ENCODE peak calls at places on chromosomes 11 and 22, in four cellular contexts. K is left lung; W is effector memory CD4-positive, alpha-beta T cell; E is heart right ventricle. G is an unnamed sample. For H3K4me1, the result is how much of the 10 kb centered on the place peaks cover.

GRCh38 chr11:35040221-35040942 is 98.6 kb upstream of the CD44 start:
- DNase-seq in K (no peak), W (peak), E (no peak), G (no peak)

GRCh38 chr11:10550503-10550902 is 9.5 kb upstream of the RNF141 start:
- DNase-seq in K (no peak), W (no peak), E (no peak), G (no peak)

GRCh38 chr11:64071849-64072248 is 36.1 kb downstream of the FLRT1 start:
- DNase-seq in K (no peak), W (no peak), E (no peak), G (peak)

GRCh38 chr11:102883132-102883531 is 8.3 kb upstream of the MMP12 start:
- DNase-seq in K (no peak), W (no peak), E (no peak), G (no peak)

GRCh38 chr11:102457865-102458264 is 5.3 kb upstream of the TMEM123 start:
- DNase-seq in K (no peak), W (no peak), E (no peak), G (no peak)

GRCh38 chr11:35994421-35994820 is 50.6 kb downstream of the LDLRAD3 start:
- DNase-seq in K (no peak), W (no peak), E (no peak), G (no peak)

GRCh38 chr11:115384236-115384635 is 120.0 kb downstream of the CADM1 start:
- DNase-seq in K (no peak), W (no peak), E (no peak), G (no peak)

GRCh38 chr11:69500285-69501120 is 19.0 kb downstream of the LINC01488 start:
- DNase-seq in K (peak), W (no peak), E (no peak), G (no peak)

GRCh38 chr22:44659140-44659539 is 42.9 kb upstream of the PRR5 start:
- DNase-seq in K (peak), W (no peak), E (no peak), G (peak)

GRCh38 chr22:29907753-29908515 is 25.0 kb downstream of the MTMR3 start:
- DNase-seq in K (no peak), W (no peak), E (peak), G (peak)

GRCh38 chr11:2942872-2943710 is 13.9 kb upstream of the PHLDA2 start:
- DNase-seq in K (peak), W (no peak), E (no peak), G (no peak)

GRCh38 chr11:108392364-108392763 is 75.0 kb downstream of the C11orf65 start:
- DNase-seq in K (no peak), W (no peak), E (no peak), G (no peak)

GRCh38 chr11:77506857-77507256 is 33.0 kb upstream of the PAK1 start:
- DNase-seq in K (no peak), W (no peak), E (no peak), G (peak)

GRCh38 chr11:86245369-86246292 is 1.1 kb downstream of the EED start:
- DNase-seq in K (no peak), W (no peak), E (no peak), G (peak)

GRCh38 chr11:86244063-86244521 is 461 bp upstream of the EED start:
- DNase-seq in K (peak), W (peak), E (peak), G (peak)

GRCh38 chr11:86247608-86248007 is 3.1 kb downstream of the EED start:
- DNase-seq in K (no peak), W (no peak), E (no peak), G (no peak)

GRCh38 chr11:86244522-86245368 is at the start of gene EED:
- DNase-seq in K (peak), W (peak), E (peak), G (peak)

GRCh38 chr11:86246293-86246675 is 1.7 kb downstream of the EED start:
- DNase-seq in K (no peak), W (no peak), E (no peak), G (no peak)
- H3K27ac ChIP-seq in K (no peak), W (peak), E (no peak), G (no peak)

GRCh38 chr11:66600219-66600923 is 7.4 kb downstream of the CCS start:
- DNase-seq in K (peak), W (no peak), E (no peak), G (no peak)
- H3K4me1 ChIP-seq in K (under half), W (under half), E (under half), G (under half)

GRCh38 chr11:38156495-38157146 is 1558.6 kb upstream of the RAG2 start:
- DNase-seq in K (no peak), W (no peak), E (no peak), G (no peak)

GRCh38 chr11:38159038-38159437 is 1561.0 kb upstream of the RAG2 start:
- DNase-seq in K (no peak), W (no peak), E (no peak), G (no peak)

DNA sequence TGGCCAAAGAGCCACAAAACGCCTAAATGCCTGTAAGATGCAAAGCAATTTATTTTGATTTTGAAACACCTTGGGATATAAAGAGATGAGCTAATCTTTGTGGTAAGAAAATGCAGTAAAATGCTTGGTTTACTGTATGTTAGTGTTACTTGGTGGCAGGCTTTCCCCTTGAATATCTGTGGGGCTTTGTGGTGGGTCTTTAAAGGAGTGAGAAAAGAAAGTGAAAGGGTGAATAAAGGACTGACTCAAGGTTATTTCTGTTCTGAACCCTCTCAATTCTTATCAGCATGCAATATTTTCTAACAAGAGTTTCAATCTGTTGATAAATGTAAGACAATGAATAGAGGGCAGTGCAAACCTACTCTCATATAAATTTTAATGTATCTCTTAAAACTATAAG is 1555.9 kb upstream of the RAG2 start:
- DNase-seq in K (no peak), W (no peak), E (no peak), G (no peak)
- H3K27ac ChIP-seq in K (no peak), W (no peak), E (no peak), G (no peak)

GRCh38 chr11:120384476-120384875 is 48.3 kb downstream of the ARHGEF12 start:
- DNase-seq in K (no peak), W (no peak), E (no peak), G (peak)
- H3K4me1 ChIP-seq in K (under half), W (under half), E (half or more), G (under half)

GRCh38 chr11:73295996-73296318 is 12.1 kb upstream of the ARHGEF17 start:
- DNase-seq in K (no peak), W (no peak), E (no peak), G (no peak)

GRCh38 chr11:73295259-73295995 is 12.6 kb upstream of the ARHGEF17 start:
- DNase-seq in K (peak), W (peak), E (peak), G (peak)

GRCh38 chr11:73293356-73293936 is 14.6 kb upstream of the ARHGEF17 start:
- DNase-seq in K (no peak), W (no peak), E (no peak), G (no peak)

GRCh38 chr11:73296501-73297230 is 11.4 kb upstream of the ARHGEF17 start:
- DNase-seq in K (peak), W (no peak), E (no peak), G (no peak)

GRCh38 chr11:73294604-73295003 is 13.5 kb upstream of the ARHGEF17 start:
- DNase-seq in K (no peak), W (no peak), E (no peak), G (no peak)
- H3K27ac ChIP-seq in K (no peak), W (no peak), E (no peak), G (no peak)

GRCh38 chr22:37192741-37193140 is 4.7 kb upstream of the C1QTNF6 start:
- DNase-seq in K (no peak), W (no peak), E (no peak), G (no peak)

GRCh38 chr22:37192232-37192631 is 4.2 kb upstream of the C1QTNF6 start:
- DNase-seq in K (no peak), W (no peak), E (no peak), G (no peak)

GRCh38 chr22:37194750-37195149 is 6.7 kb upstream of the C1QTNF6 start:
- DNase-seq in K (no peak), W (no peak), E (no peak), G (no peak)

GRCh38 chr22:37195921-37196320 is 7.9 kb upstream of the C1QTNF6 start:
- DNase-seq in K (peak), W (no peak), E (no peak), G (no peak)

DNA sequence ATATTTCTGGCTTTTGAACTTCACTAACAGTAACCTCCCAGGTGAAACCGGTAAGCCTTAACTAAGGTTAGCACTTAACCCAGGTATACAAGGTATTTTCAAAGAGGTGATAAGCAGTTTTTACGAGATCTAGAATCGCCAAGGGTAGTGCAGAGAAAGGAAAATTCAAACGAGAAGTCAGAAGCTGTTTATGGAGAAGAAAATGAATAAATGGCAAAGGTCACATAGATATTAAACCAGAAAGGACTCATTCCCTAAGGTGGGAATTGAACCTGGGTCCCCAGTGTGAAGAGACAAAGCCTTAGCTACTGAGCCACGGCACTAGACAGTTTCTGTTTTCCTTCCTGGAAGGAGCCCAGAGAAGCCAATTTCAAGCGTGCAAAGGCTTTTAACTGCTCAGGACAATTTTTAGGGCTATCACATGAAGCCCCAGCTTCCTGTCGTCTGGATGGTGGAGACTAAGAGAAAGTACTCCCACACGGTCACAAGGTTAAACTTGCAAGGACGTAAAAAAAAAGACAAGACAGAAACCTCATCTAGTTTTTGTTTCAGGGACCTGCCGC is 5.7 kb upstream of the C1QTNF6 start:
- DNase-seq in K (no peak), W (no peak), E (no peak), G (no peak)
- H3K4me1 ChIP-seq in K (under half), W (under half), E (under half), G (under half)

GRCh38 chr11:57413681-57414080 is 13.2 kb downstream of the SLC43A3 start:
- DNase-seq in K (no peak), W (no peak), E (no peak), G (no peak)

GRCh38 chr11:57417056-57417455 is 9.9 kb downstream of the SLC43A3 start:
- DNase-seq in K (no peak), W (no peak), E (no peak), G (no peak)

GRCh38 chr11:57421066-57421465 is 5.9 kb downstream of the SLC43A3 start:
- DNase-seq in K (no peak), W (no peak), E (no peak), G (no peak)

GRCh38 chr11:57414612-57415212 is 12.2 kb downstream of the SLC43A3 start:
- DNase-seq in K (no peak), W (no peak), E (no peak), G (no peak)

DNA sequence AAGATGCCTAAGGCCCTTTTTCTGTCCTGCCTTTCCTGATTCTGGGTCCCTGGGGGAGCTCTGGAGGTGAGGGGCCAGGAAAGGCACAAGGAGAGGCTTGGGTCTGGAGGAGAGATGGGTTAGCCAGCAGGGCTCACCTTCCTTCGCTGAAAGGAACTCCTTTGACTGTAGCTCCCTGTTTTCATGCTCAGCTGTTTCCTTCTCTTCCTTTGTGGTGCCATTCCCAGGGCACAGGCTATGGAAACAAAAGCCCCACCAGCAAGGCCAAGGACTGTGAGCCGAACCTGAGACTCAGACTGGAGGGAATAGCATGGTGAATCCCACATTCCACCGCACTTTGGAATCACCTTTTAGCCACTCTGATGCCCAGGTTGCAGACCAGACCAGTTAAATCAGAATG is 10.5 kb downstream of the SLC43A3 start:
- DNase-seq in K (no peak), W (no peak), E (no peak), G (no peak)
- H3K27ac ChIP-seq in K (peak), W (no peak), E (no peak), G (no peak)

DNA sequence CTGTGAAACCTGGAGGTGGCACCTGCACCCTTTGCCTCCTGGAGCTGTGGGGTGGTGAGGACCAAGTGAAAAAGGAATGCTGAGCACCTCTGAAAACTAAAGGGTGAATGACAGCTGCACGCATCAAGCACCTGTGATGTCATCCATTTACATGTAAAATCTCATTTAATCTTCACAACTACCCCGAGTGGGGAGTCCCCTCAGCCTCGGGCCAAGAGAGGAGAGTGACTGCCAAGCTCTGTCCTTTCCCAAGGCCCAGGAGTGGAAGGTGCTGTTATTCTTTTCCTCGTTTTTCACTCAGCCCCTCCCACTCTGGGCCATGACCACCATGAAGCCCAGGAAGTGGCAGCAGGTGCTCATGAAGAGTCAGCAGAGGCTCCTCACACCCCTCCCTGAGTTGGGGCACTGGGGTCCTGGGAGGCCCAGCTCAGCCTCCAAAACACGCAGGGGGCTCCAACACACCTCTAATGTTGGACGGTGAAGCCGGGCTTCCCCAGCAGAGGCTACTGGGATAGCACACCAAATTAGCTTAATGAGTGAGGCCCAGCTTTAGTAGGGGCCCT is 35.7 kb downstream of the NECTIN1 start:
- DNase-seq in K (no peak), W (no peak), E (no peak), G (peak)
- H3K4me1 ChIP-seq in K (under half), W (under half), E (under half), G (under half)